ENCODE peak calls at places on chromosomes 6 and 20, in eight cellular contexts. K is progenitor cell of endocrine pancreas; X is HT1080; D is ascending aorta; I is activated CD4-positive, CD25-positive, alpha-beta regulatory T cell treated with anti-CD3 and anti-CD28 coated beads, Interleukin-2, amount 50 U/mL, for 72 hours; J is lung; S is epithelial cell of esophagus; R is pons. E is an unnamed sample.

GRCh38 chr6:136036601-136037000 is 185.1 kb downstream of the PDE7B start:
- DNase-seq in X (no peak), D (no peak), R (no peak), I (no peak), S (no peak), K (no peak), J (no peak), E (no peak)

GRCh38 chr6:37657117-37657886 is 40.4 kb downstream of the MDGA1 start:
- DNase-seq in D (no peak), I (no peak), J (no peak), X (peak), K (no peak), S (peak), R (no peak), E (no peak)

GRCh38 chr6:143539106-143539505 is 27.6 kb upstream of the FUCA2 start:
- DNase-seq in D (no peak), S (no peak), X (no peak), I (no peak), J (no peak), R (no peak), K (no peak), E (no peak)

GRCh38 chr6:47180633-47181032 is 129.1 kb downstream of the TNFRSF21 start:
- DNase-seq in I (no peak), K (no peak), S (peak), J (no peak), X (peak), R (no peak), D (no peak), E (no peak)

GRCh38 chr6:35494161-35494563 is 2.7 kb downstream of the TEAD3 start:
- DNase-seq in S (peak), D (no peak), J (no peak), R (peak), X (no peak), K (no peak), I (no peak), E (no peak)

GRCh38 chr6:75481936-75482593 is 11.5 kb downstream of the FILIP1 start:
- DNase-seq in J (no peak), X (no peak), K (no peak), R (no peak), I (no peak), S (no peak), D (no peak), E (no peak)

GRCh38 chr20:17570347-17571152 is 675 bp downstream of the DSTN start:
- DNase-seq in K (peak), J (peak), X (peak), S (peak), D (no peak), R (peak), I (no peak), E (peak)

GRCh38 chr20:3313681-3314080 is 74.7 kb upstream of the SLC4A11 start:
- DNase-seq in K (no peak), R (no peak), I (no peak), D (no peak), S (peak), X (no peak), J (no peak), E (no peak)

GRCh38 chr6:106084106-106084963 is 1.8 kb upstream of the PRDM1 start:
- DNase-seq in K (peak), X (peak), R (peak), J (no peak), I (no peak), S (peak), D (no peak), E (no peak)

GRCh38 chr20:31496761-31497295 is 17.4 kb upstream of the HM13 start:
- DNase-seq in K (no peak), I (no peak), R (no peak), X (peak), D (no peak), J (no peak), S (no peak), E (no peak)

GRCh38 chr6:41191569-41191968 is 9.4 kb downstream of the TREML2 start:
- DNase-seq in K (no peak), R (no peak), I (no peak), D (no peak), J (no peak), S (peak), X (peak), E (no peak)